ENCODE peak calls at places on chromosome 13, in six cellular contexts. O, Y, V, G, N and Z are unnamed samples.

GRCh38 chr13:39685652-39686051 is 30.2 kb downstream of the COG6 start:
- DNase-seq in O (no peak), Y (no peak), V (no peak), G (no peak), N (no peak), Z (no peak)

GRCh38 chr13:95463516-95463915 is 89.0 kb upstream of the CLDN10 start:
- DNase-seq in O (no peak), Y (no peak), V (no peak), G (no peak), N (no peak), Z (no peak)

GRCh38 chr13:35162420-35162819 is 220.3 kb downstream of the NBEA start:
- DNase-seq in O (no peak), Y (no peak), V (no peak), G (no peak), N (no peak), Z (no peak)

GRCh38 chr13:30043631-30043925 is 193.2 kb upstream of the UBL3 start:
- DNase-seq in O (no peak), Y (no peak), V (no peak), G (no peak), N (no peak), Z (no peak)

GRCh38 chr13:104837756-104838155 is 1697.7 kb downstream of the EFNB2 start:
- DNase-seq in O (no peak), Y (no peak), V (no peak), G (no peak), N (no peak), Z (no peak)

GRCh38 chr13:79724348-79725103 is 243.6 kb downstream of the NDFIP2 start:
- DNase-seq in O (no peak), Y (no peak), V (no peak), G (peak), N (no peak), Z (no peak)

GRCh38 chr13:24923305-24923640 is 159.3 kb downstream of the RNF17 start:
- DNase-seq in O (no peak), Y (no peak), V (no peak), G (no peak), N (no peak), Z (no peak)

GRCh38 chr13:50989476-50989875 is 79.9 kb downstream of the RNASEH2B start:
- DNase-seq in O (no peak), Y (no peak), V (no peak), G (peak), N (no peak), Z (no peak)

GRCh38 chr13:35994131-35994966 is 136.8 kb downstream of the DCLK1 start:
- DNase-seq in O (no peak), Y (no peak), V (no peak), G (no peak), N (no peak), Z (no peak)

GRCh38 chr13:74747186-74747955 is 613.2 kb upstream of the KLF12 start:
- DNase-seq in O (no peak), Y (no peak), V (no peak), G (no peak), N (no peak), Z (no peak)

GRCh38 chr13:46871557-46871956 is 25.3 kb downstream of the HTR2A start:
- DNase-seq in O (no peak), Y (no peak), V (no peak), G (no peak), N (no peak), Z (no peak)

GRCh38 chr13:67232384-67232783 is 2.2 kb upstream of the PCDH9 start:
- DNase-seq in O (no peak), Y (no peak), V (no peak), G (no peak), N (no peak), Z (no peak)

GRCh38 chr13:103187621-103188020 is 121.4 kb upstream of the SLC10A2 start:
- DNase-seq in O (no peak), Y (no peak), V (no peak), G (no peak), N (no peak), Z (no peak)

GRCh38 chr13:112067871-112068305 is 939 bp downstream of the SOX1 start:
- DNase-seq in O (no peak), Y (no peak), V (no peak), G (no peak), N (no peak), Z (no peak)

GRCh38 chr13:25912961-25913360 is 138.9 kb downstream of the SHISA2 start:
- DNase-seq in O (no peak), Y (no peak), V (no peak), G (no peak), N (no peak), Z (no peak)

GRCh38 chr13:67650471-67650870 is 420.3 kb upstream of the PCDH9 start:
- DNase-seq in O (no peak), Y (no peak), V (no peak), G (no peak), N (no peak), Z (no peak)

GRCh38 chr13:110921209-110921608 is 6.3 kb upstream of the ANKRD10 start:
- DNase-seq in O (no peak), Y (peak), V (no peak), G (no peak), N (no peak), Z (no peak)

GRCh38 chr13:40483601-40484000 is 182.8 kb downstream of the FOXO1 start:
- DNase-seq in O (no peak), Y (no peak), V (no peak), G (peak), N (no peak), Z (no peak)

GRCh38 chr13:106184778-106185177 is 350.7 kb downstream of the EFNB2 start:
- DNase-seq in O (no peak), Y (no peak), V (no peak), G (no peak), N (no peak), Z (no peak)

GRCh38 chr13:56134524-56134923 is 1006.2 kb upstream of the PRR20A start:
- DNase-seq in O (no peak), Y (no peak), V (no peak), G (no peak), N (no peak), Z (no peak)

GRCh38 chr13:73465629-73465974 is 406.8 kb downstream of the KLF5 start:
- DNase-seq in O (no peak), Y (no peak), V (no peak), G (no peak), N (no peak), Z (no peak)

GRCh38 chr13:30071890-30072817 is 221.7 kb upstream of the UBL3 start:
- DNase-seq in O (no peak), Y (no peak), V (no peak), G (no peak), N (no peak), Z (no peak)

GRCh38 chr13:110015253-110015652 is 228.9 kb upstream of the IRS2 start:
- DNase-seq in O (no peak), Y (no peak), V (no peak), G (peak), N (no peak), Z (no peak)

GRCh38 chr13:26679411-26679810 is 81.2 kb downstream of the GPR12 start:
- DNase-seq in O (no peak), Y (no peak), V (no peak), G (no peak), N (no peak), Z (no peak)

GRCh38 chr13:104571161-104571889 is 1505.1 kb upstream of the SLC10A2 start:
- DNase-seq in O (peak), Y (no peak), V (no peak), G (peak), N (peak), Z (peak)